ENCODE peak calls at places on chromosome 1, in six cellular contexts. One of them, this sample, is unnamed.

GRCh38 chr1:101165944-101166343 is 70.9 kb upstream of the S1PR1 start:
- DNase-seq in WTC11: no peak
- DNase-seq in HFFc6: no peak
- DNase-seq in choroid plexus epithelial cell: no peak
- DNase-seq in adipocyte: no peak
- DNase-seq in astrocyte: no peak
- DNase-seq in this sample: no peak

GRCh38 chr1:232561381-232561780 is 68.6 kb downstream of the SIPA1L2 start:
- DNase-seq in WTC11: no peak
- DNase-seq in HFFc6: no peak
- DNase-seq in choroid plexus epithelial cell: no peak
- DNase-seq in adipocyte: no peak
- DNase-seq in astrocyte: no peak
- DNase-seq in this sample: no peak

GRCh38 chr1:192401832-192402231 is 85.0 kb downstream of the RGS21 start:
- DNase-seq in WTC11: no peak
- DNase-seq in HFFc6: no peak
- DNase-seq in choroid plexus epithelial cell: peak
- DNase-seq in adipocyte: peak
- DNase-seq in astrocyte: peak
- DNase-seq in this sample: peak

GRCh38 chr1:52856026-52856425 is 13.5 kb downstream of the ZYG11A start:
- DNase-seq in WTC11: no peak
- DNase-seq in HFFc6: no peak
- DNase-seq in choroid plexus epithelial cell: no peak
- DNase-seq in adipocyte: no peak
- DNase-seq in astrocyte: no peak
- DNase-seq in this sample: no peak

GRCh38 chr1:108053291-108054023 is 88.5 kb upstream of the VAV3 start:
- DNase-seq in WTC11: no peak
- DNase-seq in HFFc6: no peak
- DNase-seq in choroid plexus epithelial cell: peak
- DNase-seq in adipocyte: peak
- DNase-seq in astrocyte: peak
- DNase-seq in this sample: peak

GRCh38 chr1:80417651-80418050 is 1383.1 kb upstream of the ADGRL2 start:
- DNase-seq in WTC11: no peak
- DNase-seq in HFFc6: no peak
- DNase-seq in choroid plexus epithelial cell: peak
- DNase-seq in adipocyte: peak
- DNase-seq in astrocyte: peak
- DNase-seq in this sample: peak

GRCh38 chr1:110763149-110763548 is 88.4 kb upstream of the KCNA3 start:
- DNase-seq in WTC11: no peak
- DNase-seq in HFFc6: no peak
- DNase-seq in choroid plexus epithelial cell: no peak
- DNase-seq in adipocyte: no peak
- DNase-seq in astrocyte: no peak
- DNase-seq in this sample: no peak

GRCh38 chr1:176559474-176560390 is 96.8 kb downstream of the PAPPA2 start:
- DNase-seq in WTC11: peak
- DNase-seq in HFFc6: peak
- DNase-seq in choroid plexus epithelial cell: peak
- DNase-seq in adipocyte: peak
- DNase-seq in astrocyte: peak
- DNase-seq in this sample: peak

GRCh38 chr1:210257698-210258395 is 25.3 kb downstream of the SERTAD4 start:
- DNase-seq in WTC11: no peak
- DNase-seq in HFFc6: no peak
- DNase-seq in choroid plexus epithelial cell: no peak
- DNase-seq in adipocyte: peak
- DNase-seq in astrocyte: no peak
- DNase-seq in this sample: no peak

GRCh38 chr1:167629681-167630567 is at the start of gene RCSD1:
- DNase-seq in WTC11: peak
- DNase-seq in HFFc6: no peak
- DNase-seq in choroid plexus epithelial cell: no peak
- DNase-seq in adipocyte: peak
- DNase-seq in astrocyte: no peak
- DNase-seq in this sample: peak

GRCh38 chr1:91583326-91583755 is 82.7 kb downstream of the CDC7 start:
- DNase-seq in WTC11: no peak
- DNase-seq in HFFc6: peak
- DNase-seq in choroid plexus epithelial cell: no peak
- DNase-seq in adipocyte: peak
- DNase-seq in astrocyte: peak
- DNase-seq in this sample: peak